ENCODE peak calls at places on chromosomes 7 and 10, in seven cellular contexts. H is BJ; L is lower lobe of right lung; Y is CD8-positive, alpha-beta T cell; X is A549; F is adrenal gland; W is choroid plexus epithelial cell. O is an unnamed sample.

GRCh38 chr10:42419789-42420188 is 218.6 kb downstream of the ZNF33B start:
- DNase-seq in H (no peak), L (no peak), Y (no peak), X (no peak), F (no peak), W (no peak), O (no peak)

GRCh38 chr10:77925795-77926565 is 575 bp downstream of the DLG5 start:
- DNase-seq in H (no peak), L (peak), Y (no peak), X (peak), F (peak), W (peak), O (peak)

GRCh38 chr10:36606234-36606839 is 519.1 kb upstream of the ANKRD30A start:
- DNase-seq in H (no peak), L (no peak), Y (no peak), X (no peak), F (no peak), W (peak), O (no peak)

GRCh38 chr7:74083928-74084721 is 521 bp downstream of the LIMK1 start:
- DNase-seq in H (no peak), L (peak), Y (no peak), X (peak), F (peak), W (peak), O (peak)

GRCh38 chr10:128067691-128068397 is 58.4 kb downstream of the MKI67 start:
- DNase-seq in H (no peak), L (no peak), Y (no peak), X (no peak), F (no peak), W (no peak), O (no peak)

GRCh38 chr7:73850781-73851207 is 8.5 kb upstream of the METTL27 start:
- DNase-seq in H (peak), L (no peak), Y (no peak), X (peak), F (no peak), W (peak), O (no peak)

GRCh38 chr7:157008206-157009169 is 2.0 kb downstream of the MNX1 start:
- DNase-seq in H (no peak), L (no peak), Y (no peak), X (no peak), F (no peak), W (no peak), O (no peak)

GRCh38 chr7:36923831-36924555 is 199.7 kb upstream of the AOAH start:
- DNase-seq in H (no peak), L (no peak), Y (no peak), X (no peak), F (no peak), W (no peak), O (no peak)

GRCh38 chr10:49768329-49768728 is 6.2 kb upstream of the OGDHL start:
- DNase-seq in H (no peak), L (no peak), Y (no peak), X (no peak), F (no peak), W (no peak), O (no peak)

GRCh38 chr7:157693521-157694388 is 357.0 kb downstream of the DNAJB6 start:
- DNase-seq in H (no peak), L (no peak), Y (no peak), X (no peak), F (no peak), W (no peak), O (no peak)

GRCh38 chr7:158368449-158368848 is 219.2 kb downstream of the PTPRN2 start:
- DNase-seq in H (no peak), L (no peak), Y (no peak), X (no peak), F (no peak), W (no peak), O (no peak)

GRCh38 chr7:26397786-26398435 is 106.2 kb downstream of the SNX10 start:
- DNase-seq in H (no peak), L (no peak), Y (no peak), X (peak), F (peak), W (no peak), O (peak)

GRCh38 chr7:117949232-117949631 is 76.0 kb upstream of the CTTNBP2 start:
- DNase-seq in H (no peak), L (no peak), Y (no peak), X (peak), F (no peak), W (peak), O (no peak)

GRCh38 chr10:62554632-62555199 is 180.5 kb downstream of the ZNF365 start:
- DNase-seq in H (peak), L (no peak), Y (no peak), X (peak), F (no peak), W (peak), O (no peak)

GRCh38 chr10:119149723-119150122 is 15.8 kb downstream of the SFXN4 start:
- DNase-seq in H (no peak), L (no peak), Y (no peak), X (peak), F (no peak), W (no peak), O (peak)

GRCh38 chr10:132612571-132613504 is 75.3 kb downstream of the INPP5A start:
- DNase-seq in H (no peak), L (no peak), Y (no peak), X (no peak), F (no peak), W (peak), O (no peak)

GRCh38 chr7:29881724-29882123 is 75.4 kb downstream of the WIPF3 start:
- DNase-seq in H (no peak), L (no peak), Y (no peak), X (no peak), F (no peak), W (no peak), O (peak)
- TF ChIP-seq CTCF in H (no peak), L (no peak), Y (no peak), X (no peak), F (no peak), W (no peak), O (no peak)

GRCh38 chr10:75404023-75404334 is 2.4 kb upstream of the ZNF503 start:
- DNase-seq in H (no peak), L (no peak), Y (no peak), X (no peak), F (no peak), W (no peak), O (no peak)

GRCh38 chr10:75402486-75403143 is 1.1 kb upstream of the ZNF503 start:
- DNase-seq in H (no peak), L (peak), Y (no peak), X (peak), F (peak), W (no peak), O (peak)

GRCh38 chr10:75404335-75405200 is 3.0 kb upstream of the ZNF503 start:
- DNase-seq in H (no peak), L (peak), Y (no peak), X (no peak), F (peak), W (no peak), O (peak)

GRCh38 chr10:75401569-75402485 is at the start of gene ZNF503:
- DNase-seq in H (peak), L (peak), Y (no peak), X (peak), F (peak), W (peak), O (peak)

DNA sequence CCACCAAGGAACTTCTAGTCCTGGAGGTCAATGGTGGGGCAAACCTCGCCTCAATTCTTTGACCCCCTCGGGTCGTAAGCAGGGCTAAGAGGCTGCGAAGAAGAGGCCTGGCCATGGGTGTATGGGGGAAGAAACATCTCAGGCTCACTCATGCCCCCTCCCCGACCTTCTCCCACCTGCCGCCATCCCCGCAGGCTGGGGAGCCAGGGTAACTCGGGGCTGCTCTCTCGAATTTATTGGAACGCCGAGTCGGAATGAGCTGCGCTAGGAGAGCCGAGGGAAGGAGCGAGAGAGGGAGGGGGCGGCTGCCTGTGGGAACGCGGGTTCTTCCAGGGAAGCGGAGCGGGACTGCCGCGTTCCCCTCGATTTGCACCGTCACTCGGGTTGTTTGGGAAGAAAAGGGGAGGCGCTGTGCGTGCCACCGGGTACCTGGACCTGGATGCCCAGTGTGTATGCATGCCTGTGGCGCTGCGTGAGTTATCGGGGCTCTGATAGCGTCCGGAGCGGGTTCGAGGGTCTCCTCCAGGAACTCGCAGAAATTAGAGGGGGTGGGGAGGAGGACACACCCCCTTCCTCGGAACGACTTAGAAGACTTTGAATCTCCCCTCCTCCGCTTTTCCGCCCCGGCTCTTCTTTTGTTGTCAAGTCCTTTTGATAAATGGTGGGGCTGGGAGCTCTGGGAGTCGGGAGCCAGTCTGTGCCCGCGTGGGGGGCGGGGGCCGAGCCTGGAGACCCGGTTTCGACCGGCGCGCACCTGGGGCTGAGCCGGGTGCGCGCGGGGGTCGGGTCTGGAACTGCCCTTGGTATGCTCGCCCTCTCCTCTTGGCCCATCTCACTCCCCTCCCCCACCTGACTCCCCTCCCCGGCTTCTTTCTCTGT is 1.8 kb upstream of the ZNF503 start:
- DNase-seq in H (no peak), L (peak), Y (no peak), X (peak), F (peak), W (no peak), O (peak)
- TF ChIP-seq CTCF in H (no peak), L (no peak), Y (no peak), X (no peak), F (no peak), W (no peak), O (no peak)

DNA sequence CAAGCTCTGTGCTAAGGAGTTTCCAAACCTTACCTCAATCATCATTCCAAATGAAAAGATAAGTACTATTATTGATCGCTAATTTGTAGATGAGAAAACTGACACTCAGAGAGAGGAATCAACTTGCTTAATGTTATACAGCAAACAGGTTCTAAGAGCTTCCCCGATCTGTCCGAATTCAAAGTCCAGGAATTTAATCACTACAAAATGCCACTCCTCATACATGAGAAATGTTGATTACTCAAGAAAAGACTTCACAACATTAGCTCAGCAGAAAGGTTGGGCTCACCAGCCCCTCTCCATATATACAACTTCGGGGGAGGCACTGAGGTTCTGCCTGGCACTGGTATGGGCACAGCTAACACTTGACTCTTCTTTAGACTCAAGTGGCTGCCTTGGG is 80.7 kb downstream of the SLC16A9 start:
- DNase-seq in H (no peak), L (no peak), Y (no peak), X (no peak), F (no peak), W (no peak), O (no peak)
- TF ChIP-seq CTCF in H (no peak), L (no peak), Y (no peak), X (no peak), F (no peak), W (no peak), O (no peak)

GRCh38 chr7:50534690-50535290 is 30.4 kb downstream of the DDC start:
- DNase-seq in H (peak), L (no peak), Y (no peak), X (peak), F (peak), W (peak), O (no peak)
- TF ChIP-seq CTCF in H (peak), L (no peak), Y (no peak), X (no peak), F (peak), W (peak), O (no peak)

DNA sequence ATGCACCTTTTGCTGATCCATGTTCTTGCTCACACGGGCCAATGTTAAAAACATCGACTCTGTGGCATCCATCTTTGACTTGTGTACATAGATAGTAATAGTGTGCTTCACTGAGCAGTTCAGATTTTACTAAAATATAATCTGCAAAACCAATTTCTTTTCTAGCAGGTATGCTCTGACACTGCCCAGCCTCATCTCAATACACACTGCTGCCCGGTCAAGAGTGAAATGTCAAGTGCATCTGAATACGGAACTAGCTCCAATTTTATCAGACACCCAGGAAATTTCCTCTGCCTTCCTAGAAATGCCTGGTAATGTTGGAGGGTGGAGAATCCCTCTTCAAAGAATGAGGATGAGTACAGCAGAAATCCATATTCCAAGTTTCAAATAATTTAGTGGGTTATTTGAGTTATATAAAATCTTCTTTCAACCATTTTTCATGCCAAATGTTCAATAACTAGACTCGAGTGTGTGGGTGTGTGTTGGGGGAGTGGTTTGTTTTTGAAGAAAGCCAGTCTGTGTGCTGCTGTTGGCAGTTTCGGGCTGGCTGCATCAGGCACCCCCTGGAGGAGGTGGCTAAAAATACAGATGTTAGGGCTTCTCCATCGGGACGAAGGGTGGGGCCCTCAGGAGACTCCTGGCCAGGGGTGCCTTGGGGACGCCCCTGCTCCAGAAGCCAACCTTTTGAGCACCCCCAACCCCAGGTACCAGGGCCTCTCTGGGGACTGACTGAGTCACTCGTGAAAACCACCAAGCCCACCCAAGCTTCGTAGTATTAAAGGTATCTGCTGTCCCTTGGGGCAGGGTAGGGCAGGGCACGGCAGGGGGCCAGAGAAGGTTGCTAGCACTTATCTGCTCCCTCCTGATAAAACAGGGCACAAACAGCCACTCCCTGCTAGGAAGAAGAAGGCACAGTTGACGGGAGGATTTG is 15.4 kb downstream of the CTBP2 start:
- DNase-seq in H (no peak), L (peak), Y (no peak), X (peak), F (no peak), W (peak), O (peak)
- TF ChIP-seq CTCF in H (peak), L (peak), Y (no peak), X (peak), F (peak), W (peak), O (no peak)

GRCh38 chr7:99408347-99409191 is at the start of the genes BUD31 and PDAP1:
- DNase-seq in H (peak), L (peak), Y (peak), X (peak), F (peak), W (peak), O (peak)
- TF ChIP-seq CTCF in H (peak), L (peak), Y (peak), X (no peak), F (peak), W (no peak), O (no peak)

GRCh38 chr10:73217628-73218027 is 29.4 kb downstream of the DNAJC9 start:
- DNase-seq in H (no peak), L (no peak), Y (no peak), X (no peak), F (no peak), W (no peak), O (no peak)

GRCh38 chr10:73219384-73219783 is 27.7 kb downstream of the DNAJC9 start:
- DNase-seq in H (no peak), L (no peak), Y (no peak), X (no peak), F (no peak), W (no peak), O (no peak)

GRCh38 chr10:73220989-73221388 is 26.1 kb downstream of the DNAJC9 start:
- DNase-seq in H (no peak), L (no peak), Y (no peak), X (no peak), F (no peak), W (no peak), O (no peak)

GRCh38 chr10:73215749-73216148 is 31.3 kb downstream of the DNAJC9 start:
- DNase-seq in H (no peak), L (no peak), Y (no peak), X (no peak), F (no peak), W (no peak), O (no peak)

GRCh38 chr10:73218466-73219191 is 28.4 kb downstream of the DNAJC9 start:
- DNase-seq in H (no peak), L (no peak), Y (no peak), X (peak), F (no peak), W (peak), O (no peak)
- TF ChIP-seq CTCF in H (peak), L (peak), Y (peak), X (peak), F (no peak), W (peak), O (peak)

GRCh38 chr10:102610499-102610898 is 33.8 kb upstream of the TRIM8 start:
- DNase-seq in H (no peak), L (no peak), Y (no peak), X (no peak), F (no peak), W (no peak), O (no peak)

GRCh38 chr10:102604379-102604960 is 39.8 kb upstream of the TRIM8 start:
- DNase-seq in H (no peak), L (no peak), Y (no peak), X (peak), F (no peak), W (peak), O (no peak)

GRCh38 chr10:102611514-102612095 is 32.7 kb upstream of the TRIM8 start:
- DNase-seq in H (no peak), L (no peak), Y (no peak), X (no peak), F (no peak), W (no peak), O (no peak)

GRCh38 chr10:102605712-102606111 is 38.6 kb upstream of the TRIM8 start:
- DNase-seq in H (no peak), L (no peak), Y (no peak), X (no peak), F (no peak), W (no peak), O (no peak)

GRCh38 chr10:102608487-102608886 is 35.8 kb upstream of the TRIM8 start:
- DNase-seq in H (no peak), L (no peak), Y (no peak), X (no peak), F (no peak), W (no peak), O (no peak)
- TF ChIP-seq CTCF in H (no peak), L (no peak), Y (no peak), X (no peak), F (no peak), W (no peak), O (no peak)